ENCODE peak calls at places on chromosome 7, in ten cellular contexts. One of them, this sample, is unnamed. For H3K9me3, the result is how much of the 10 kb centered on the place peaks cover.

GRCh38 chr7:31569528-31569927 is 55.6 kb downstream of the ITPRID1 start:
- DNase-seq in aorta: no peak
- DNase-seq in adrenal gland: no peak
- DNase-seq in CD4-positive, alpha-beta T cell: no peak
- DNase-seq in cardiac muscle cell: no peak
- DNase-seq in CD8-positive, alpha-beta memory T cell: no peak
- DNase-seq in H1: no peak
- DNase-seq in A549: no peak
- DNase-seq in Peyer's patch: no peak
- DNase-seq in endodermal cell: no peak
- DNase-seq in this sample: no peak

GRCh38 chr7:2567663-2568238 is 9.0 kb downstream of the IQCE start:
- DNase-seq in H1: peak
- DNase-seq in CD4-positive, alpha-beta T cell: no peak
- DNase-seq in A549: no peak
- DNase-seq in CD8-positive, alpha-beta memory T cell: no peak
- DNase-seq in adrenal gland: no peak
- DNase-seq in Peyer's patch: no peak
- DNase-seq in endodermal cell: peak
- DNase-seq in cardiac muscle cell: peak
- DNase-seq in aorta: no peak
- DNase-seq in this sample: peak

GRCh38 chr7:33191326-33191725 is 62.0 kb downstream of the BBS9 start:
- DNase-seq in endodermal cell: no peak
- DNase-seq in cardiac muscle cell: no peak
- DNase-seq in CD8-positive, alpha-beta memory T cell: peak
- DNase-seq in CD4-positive, alpha-beta T cell: no peak
- DNase-seq in A549: no peak
- DNase-seq in aorta: no peak
- DNase-seq in H1: no peak
- DNase-seq in adrenal gland: no peak
- DNase-seq in Peyer's patch: no peak
- DNase-seq in this sample: no peak

GRCh38 chr7:116672596-116673503 is 854 bp downstream of the MET start:
- DNase-seq in A549: no peak
- DNase-seq in cardiac muscle cell: peak
- DNase-seq in H1: no peak
- DNase-seq in adrenal gland: peak
- DNase-seq in Peyer's patch: peak
- DNase-seq in CD4-positive, alpha-beta T cell: no peak
- DNase-seq in aorta: no peak
- DNase-seq in endodermal cell: peak
- DNase-seq in CD8-positive, alpha-beta memory T cell: no peak
- DNase-seq in this sample: peak

GRCh38 chr7:1241510-1242128 is 8.9 kb downstream of the UNCX start:
- DNase-seq in CD8-positive, alpha-beta memory T cell: no peak
- DNase-seq in A549: no peak
- DNase-seq in aorta: peak
- DNase-seq in CD4-positive, alpha-beta T cell: no peak
- DNase-seq in adrenal gland: no peak
- DNase-seq in H1: no peak
- DNase-seq in Peyer's patch: no peak
- DNase-seq in cardiac muscle cell: no peak
- DNase-seq in endodermal cell: no peak
- DNase-seq in this sample: no peak

GRCh38 chr7:75955293-75955938 is 39.0 kb downstream of the TMEM120A start:
- DNase-seq in cardiac muscle cell: no peak
- DNase-seq in adrenal gland: peak
- DNase-seq in Peyer's patch: no peak
- DNase-seq in CD4-positive, alpha-beta T cell: no peak
- DNase-seq in CD8-positive, alpha-beta memory T cell: no peak
- DNase-seq in H1: no peak
- DNase-seq in A549: no peak
- DNase-seq in aorta: no peak
- DNase-seq in endodermal cell: no peak
- DNase-seq in this sample: no peak

GRCh38 chr7:1569016-1569415 is 816 bp downstream of the PSMG3 start:
- DNase-seq in A549: no peak
- DNase-seq in endodermal cell: no peak
- DNase-seq in H1: no peak
- DNase-seq in cardiac muscle cell: peak
- DNase-seq in Peyer's patch: no peak
- DNase-seq in CD4-positive, alpha-beta T cell: no peak
- DNase-seq in CD8-positive, alpha-beta memory T cell: peak
- DNase-seq in aorta: no peak
- DNase-seq in adrenal gland: no peak
- DNase-seq in this sample: no peak

GRCh38 chr7:45173596-45174327 is 16.2 kb downstream of the RAMP3 start:
- DNase-seq in H1: no peak
- DNase-seq in Peyer's patch: peak
- DNase-seq in CD4-positive, alpha-beta T cell: no peak
- DNase-seq in adrenal gland: peak
- DNase-seq in CD8-positive, alpha-beta memory T cell: no peak
- DNase-seq in cardiac muscle cell: no peak
- DNase-seq in A549: no peak
- DNase-seq in endodermal cell: peak
- DNase-seq in aorta: peak
- DNase-seq in this sample: no peak

GRCh38 chr7:65902306-65902705 is 29.4 kb downstream of the VKORC1L1 start:
- DNase-seq in aorta: no peak
- DNase-seq in A549: no peak
- DNase-seq in CD8-positive, alpha-beta memory T cell: no peak
- DNase-seq in H1: no peak
- DNase-seq in CD4-positive, alpha-beta T cell: no peak
- DNase-seq in Peyer's patch: no peak
- DNase-seq in cardiac muscle cell: no peak
- DNase-seq in adrenal gland: no peak
- DNase-seq in endodermal cell: no peak
- DNase-seq in this sample: no peak

GRCh38 chr7:141891338-141891737 is 24.9 kb upstream of the OR9A4 start:
- DNase-seq in cardiac muscle cell: no peak
- DNase-seq in Peyer's patch: no peak
- DNase-seq in adrenal gland: no peak
- DNase-seq in A549: no peak
- DNase-seq in H1: no peak
- DNase-seq in CD4-positive, alpha-beta T cell: no peak
- DNase-seq in aorta: no peak
- DNase-seq in CD8-positive, alpha-beta memory T cell: no peak
- DNase-seq in endodermal cell: no peak
- DNase-seq in this sample: no peak

GRCh38 chr7:78587443-78588044 is 789.0 kb downstream of the PHTF2 start:
- DNase-seq in CD8-positive, alpha-beta memory T cell: no peak
- DNase-seq in H1: no peak
- DNase-seq in CD4-positive, alpha-beta T cell: no peak
- DNase-seq in aorta: no peak
- DNase-seq in Peyer's patch: no peak
- DNase-seq in cardiac muscle cell: peak
- DNase-seq in A549: peak
- DNase-seq in adrenal gland: no peak
- DNase-seq in endodermal cell: no peak
- DNase-seq in this sample: peak

GRCh38 chr7:57327081-57327480 is 122.9 kb upstream of the ZNF716 start:
- DNase-seq in aorta: no peak
- DNase-seq in CD4-positive, alpha-beta T cell: no peak
- DNase-seq in CD8-positive, alpha-beta memory T cell: no peak
- DNase-seq in cardiac muscle cell: no peak
- DNase-seq in endodermal cell: no peak
- DNase-seq in adrenal gland: no peak
- DNase-seq in H1: no peak
- DNase-seq in A549: no peak
- DNase-seq in Peyer's patch: no peak
- DNase-seq in this sample: no peak

GRCh38 chr7:57328963-57329362 is 121.0 kb upstream of the ZNF716 start:
- DNase-seq in H1: no peak
- DNase-seq in CD8-positive, alpha-beta memory T cell: no peak
- DNase-seq in adrenal gland: no peak
- DNase-seq in endodermal cell: no peak
- DNase-seq in cardiac muscle cell: no peak
- DNase-seq in CD4-positive, alpha-beta T cell: no peak
- DNase-seq in Peyer's patch: no peak
- DNase-seq in A549: no peak
- DNase-seq in aorta: no peak
- DNase-seq in this sample: no peak

DNA sequence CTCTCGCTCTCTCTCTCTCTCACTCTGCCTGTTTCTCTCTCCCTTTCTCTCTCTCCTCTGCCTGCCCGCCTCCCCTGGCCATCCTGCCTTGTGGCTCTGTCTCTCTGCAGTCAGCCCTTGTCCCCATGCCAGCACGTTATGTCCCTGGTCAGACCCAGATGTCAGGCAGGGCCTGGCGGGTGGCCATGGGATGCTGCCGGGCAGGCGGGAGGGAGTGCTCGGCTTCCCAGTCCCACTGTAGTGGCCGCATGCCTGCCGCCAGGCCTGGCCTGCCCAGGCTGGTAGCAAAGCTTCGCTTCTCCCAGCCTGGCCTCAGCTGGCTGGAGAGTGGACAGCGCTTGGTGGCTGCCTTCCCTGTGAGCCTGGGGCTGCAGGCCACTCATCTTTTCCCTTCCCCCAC is 121.5 kb upstream of the ZNF716 start:
- DNase-seq in A549: no peak
- DNase-seq in Peyer's patch: no peak
- DNase-seq in adrenal gland: peak
- DNase-seq in H1: no peak
- DNase-seq in CD4-positive, alpha-beta T cell: no peak
- DNase-seq in aorta: no peak
- DNase-seq in CD8-positive, alpha-beta memory T cell: no peak
- DNase-seq in endodermal cell: no peak
- DNase-seq in cardiac muscle cell: no peak
- DNase-seq in this sample: no peak
- H3K9me3 ChIP-seq in A549: under half
- H3K9me3 ChIP-seq in Peyer's patch: under half
- H3K9me3 ChIP-seq in adrenal gland: under half
- H3K9me3 ChIP-seq in H1: half or more
- H3K9me3 ChIP-seq in CD4-positive, alpha-beta T cell: under half
- H3K9me3 ChIP-seq in aorta: under half
- H3K9me3 ChIP-seq in CD8-positive, alpha-beta memory T cell: under half
- H3K9me3 ChIP-seq in endodermal cell: half or more
- H3K9me3 ChIP-seq in cardiac muscle cell: under half
- H3K9me3 ChIP-seq in this sample: under half

GRCh38 chr7:53431901-53432300 is 396.5 kb downstream of the POM121L12 start:
- DNase-seq in CD4-positive, alpha-beta T cell: no peak
- DNase-seq in CD8-positive, alpha-beta memory T cell: no peak
- DNase-seq in cardiac muscle cell: no peak
- DNase-seq in A549: no peak
- DNase-seq in Peyer's patch: no peak
- DNase-seq in H1: no peak
- DNase-seq in endodermal cell: no peak
- DNase-seq in aorta: no peak
- DNase-seq in adrenal gland: no peak
- DNase-seq in this sample: no peak

GRCh38 chr7:53422291-53422690 is 386.9 kb downstream of the POM121L12 start:
- DNase-seq in cardiac muscle cell: no peak
- DNase-seq in CD8-positive, alpha-beta memory T cell: no peak
- DNase-seq in endodermal cell: no peak
- DNase-seq in aorta: no peak
- DNase-seq in adrenal gland: no peak
- DNase-seq in Peyer's patch: no peak
- DNase-seq in A549: no peak
- DNase-seq in CD4-positive, alpha-beta T cell: no peak
- DNase-seq in H1: no peak
- DNase-seq in this sample: no peak

GRCh38 chr7:53426145-53426750 is 390.8 kb downstream of the POM121L12 start:
- DNase-seq in Peyer's patch: no peak
- DNase-seq in endodermal cell: no peak
- DNase-seq in CD8-positive, alpha-beta memory T cell: no peak
- DNase-seq in cardiac muscle cell: no peak
- DNase-seq in CD4-positive, alpha-beta T cell: no peak
- DNase-seq in adrenal gland: no peak
- DNase-seq in H1: no peak
- DNase-seq in aorta: no peak
- DNase-seq in A549: no peak
- DNase-seq in this sample: no peak

DNA sequence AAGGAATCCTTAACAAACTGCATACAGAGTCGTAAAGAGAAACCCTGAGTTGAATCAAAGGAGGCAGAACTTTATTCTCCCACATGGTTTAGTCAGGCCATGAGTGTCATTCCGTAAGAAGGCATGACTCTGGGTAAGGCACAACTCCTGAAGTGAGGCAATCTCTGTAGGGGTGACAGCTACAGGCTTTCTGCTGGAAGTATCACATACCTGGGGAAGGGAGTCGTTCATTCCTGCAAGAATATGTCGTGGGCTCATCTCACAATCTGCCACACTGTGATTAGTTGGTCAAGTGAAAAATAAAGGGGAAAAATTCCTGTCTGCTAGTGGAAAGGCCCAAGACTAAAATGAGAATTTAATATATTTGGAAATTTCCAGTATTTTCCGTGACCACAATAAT is 392.6 kb downstream of the POM121L12 start:
- DNase-seq in CD4-positive, alpha-beta T cell: no peak
- DNase-seq in Peyer's patch: no peak
- DNase-seq in aorta: no peak
- DNase-seq in endodermal cell: no peak
- DNase-seq in adrenal gland: no peak
- DNase-seq in A549: no peak
- DNase-seq in CD8-positive, alpha-beta memory T cell: no peak
- DNase-seq in cardiac muscle cell: no peak
- DNase-seq in H1: no peak
- DNase-seq in this sample: no peak
- H3K9me3 ChIP-seq in CD4-positive, alpha-beta T cell: under half
- H3K9me3 ChIP-seq in Peyer's patch: under half
- H3K9me3 ChIP-seq in aorta: under half
- H3K9me3 ChIP-seq in endodermal cell: under half
- H3K9me3 ChIP-seq in adrenal gland: under half
- H3K9me3 ChIP-seq in A549: under half
- H3K9me3 ChIP-seq in CD8-positive, alpha-beta memory T cell: under half
- H3K9me3 ChIP-seq in cardiac muscle cell: under half
- H3K9me3 ChIP-seq in H1: under half
- H3K9me3 ChIP-seq in this sample: under half

DNA sequence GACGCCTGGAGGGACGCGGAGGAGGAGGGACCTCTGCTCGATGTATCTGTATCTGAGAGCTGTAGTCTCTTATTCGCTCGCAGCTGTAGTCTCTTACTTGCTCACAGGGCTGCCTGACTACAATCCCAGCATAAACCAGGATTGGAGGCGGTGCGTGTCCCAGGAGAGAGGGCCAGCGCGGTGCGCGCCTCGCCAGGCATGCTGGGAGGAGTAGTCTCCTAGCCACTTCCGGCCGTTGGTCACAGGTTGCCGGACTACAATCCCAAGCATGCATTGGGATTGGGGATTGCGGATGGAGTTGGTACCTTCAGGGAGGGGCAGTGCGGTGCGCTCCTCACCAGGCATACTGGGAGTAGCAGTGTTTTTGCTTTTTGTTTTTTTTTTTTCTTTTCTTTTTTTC is 421.7 kb upstream of the NUPR2 start:
- DNase-seq in cardiac muscle cell: no peak
- DNase-seq in adrenal gland: no peak
- DNase-seq in endodermal cell: no peak
- DNase-seq in A549: no peak
- DNase-seq in Peyer's patch: no peak
- DNase-seq in CD8-positive, alpha-beta memory T cell: no peak
- DNase-seq in H1: no peak
- DNase-seq in CD4-positive, alpha-beta T cell: no peak
- DNase-seq in aorta: peak
- DNase-seq in this sample: no peak
- H3K9me3 ChIP-seq in cardiac muscle cell: under half
- H3K9me3 ChIP-seq in adrenal gland: under half
- H3K9me3 ChIP-seq in endodermal cell: half or more
- H3K9me3 ChIP-seq in A549: under half
- H3K9me3 ChIP-seq in Peyer's patch: under half
- H3K9me3 ChIP-seq in CD8-positive, alpha-beta memory T cell: under half
- H3K9me3 ChIP-seq in H1: half or more
- H3K9me3 ChIP-seq in CD4-positive, alpha-beta T cell: under half
- H3K9me3 ChIP-seq in aorta: under half
- H3K9me3 ChIP-seq in this sample: under half

GRCh38 chr7:57685418-57685817 is 235.4 kb downstream of the ZNF716 start:
- DNase-seq in H1: no peak
- DNase-seq in CD8-positive, alpha-beta memory T cell: no peak
- DNase-seq in aorta: no peak
- DNase-seq in endodermal cell: no peak
- DNase-seq in A549: no peak
- DNase-seq in Peyer's patch: no peak
- DNase-seq in cardiac muscle cell: no peak
- DNase-seq in CD4-positive, alpha-beta T cell: no peak
- DNase-seq in adrenal gland: no peak
- DNase-seq in this sample: no peak
- H3K9me3 ChIP-seq in H1: under half
- H3K9me3 ChIP-seq in CD8-positive, alpha-beta memory T cell: under half
- H3K9me3 ChIP-seq in aorta: under half
- H3K9me3 ChIP-seq in endodermal cell: under half
- H3K9me3 ChIP-seq in A549: under half
- H3K9me3 ChIP-seq in Peyer's patch: under half
- H3K9me3 ChIP-seq in cardiac muscle cell: under half
- H3K9me3 ChIP-seq in CD4-positive, alpha-beta T cell: under half
- H3K9me3 ChIP-seq in adrenal gland: under half
- H3K9me3 ChIP-seq in this sample: under half

This sample was measured in SJCRH30.